ENCODE peak calls at places on chromosomes 7 and 10, in seven cellular contexts. C, O, N, E, L, Z and J are unnamed samples.
A peak's percentile ranks its signal among the peaks of the same experiment; 100 is the strongest.

GRCh38 chr7:46192191-46192590 is 271.1 kb upstream of the IGFBP3 start:
- DNase-seq in C (no peak), O (no peak), N (no peak), E (no peak), L (no peak), Z (no peak), J (no peak)

GRCh38 chr10:27713906-27714305 is 31.7 kb downstream of the MKX start:
- DNase-seq in C (no peak), O (no peak), N (no peak), E (no peak), L (no peak), Z (no peak), J (no peak)

GRCh38 chr7:130493275-130493868 is 1.5 kb downstream of the MEST start:
- DNase-seq in C (no peak), O (no peak), N (no peak), E (no peak), L (no peak), Z (peak; percentile 60), J (no peak)

GRCh38 chr10:66604195-66604594 is 321.6 kb upstream of the LRRTM3 start:
- DNase-seq in C (no peak), O (no peak), N (no peak), E (no peak), L (no peak), Z (peak; percentile 79), J (no peak)

GRCh38 chr10:125625586-125625985 is 57.4 kb downstream of the TEX36 start:
- DNase-seq in C (no peak), O (no peak), N (no peak), E (no peak), L (no peak), Z (no peak), J (no peak)

GRCh38 chr7:143285454-143285756 is 647 bp downstream of the TMEM139 start:
- DNase-seq in C (no peak), O (no peak), N (no peak), E (no peak), L (no peak), Z (no peak), J (no peak)

GRCh38 chr7:135617781-135618180 is 44.5 kb upstream of the STMP1 start:
- DNase-seq in C (no peak), O (no peak), N (no peak), E (no peak), L (no peak), Z (no peak), J (no peak)

GRCh38 chr10:77862595-77862994 is 64.0 kb downstream of the DLG5 start:
- DNase-seq in C (no peak), O (no peak), N (no peak), E (no peak), L (no peak), Z (no peak), J (no peak)

GRCh38 chr7:151591866-151592265 is 72.2 kb upstream of the RHEB start:
- DNase-seq in C (no peak), O (no peak), N (no peak), E (no peak), L (no peak), Z (no peak), J (no peak)

GRCh38 chr7:117083648-117084047 is 130.3 kb downstream of the ST7 start:
- DNase-seq in C (no peak), O (no peak), N (no peak), E (no peak), L (no peak), Z (no peak), J (no peak)

GRCh38 chr10:92009445-92009844 is 85.9 kb downstream of the BTAF1 start:
- DNase-seq in C (no peak), O (no peak), N (no peak), E (no peak), L (no peak), Z (no peak), J (no peak)

GRCh38 chr10:131207584-131208532 is 103.7 kb downstream of the TCERG1L start:
- DNase-seq in C (no peak), O (no peak), N (no peak), E (no peak), L (peak; percentile 21), Z (peak; percentile 22), J (no peak)

GRCh38 chr7:159067870-159068787 is 76.5 kb downstream of the VIPR2 start:
- DNase-seq in C (peak; percentile 79), O (peak; percentile 79), N (peak; percentile 9), E (no peak), L (no peak), Z (peak; percentile 24), J (peak; percentile 95)

GRCh38 chr7:69245646-69246045 is 352.6 kb upstream of the AUTS2 start:
- DNase-seq in C (no peak), O (no peak), N (no peak), E (no peak), L (no peak), Z (no peak), J (no peak)

GRCh38 chr7:92735707-92736106 is 100.7 kb downstream of the CDK6 start:
- DNase-seq in C (no peak), O (no peak), N (no peak), E (no peak), L (no peak), Z (no peak), J (no peak)

GRCh38 chr10:72077275-72077990 is 10.9 kb downstream of the SPOCK2 start:
- DNase-seq in C (no peak), O (no peak), N (no peak), E (no peak), L (no peak), Z (no peak), J (no peak)

GRCh38 chr10:54837479-54837878 is 36.4 kb upstream of the PCDH15 start:
- DNase-seq in C (no peak), O (no peak), N (no peak), E (no peak), L (no peak), Z (no peak), J (no peak)

GRCh38 chr10:99619090-99619800 is 994 bp downstream of the SLC25A28 start:
- DNase-seq in C (no peak), O (no peak), N (peak; percentile 17), E (no peak), L (no peak), Z (no peak), J (no peak)

GRCh38 chr7:1647961-1648631 is 22.0 kb upstream of the ELFN1 start:
- DNase-seq in C (peak; percentile 60), O (no peak), N (no peak), E (no peak), L (peak; percentile 40), Z (peak; percentile 72), J (peak; percentile 93)

GRCh38 chr7:42071372-42072261 is 165.4 kb downstream of the GLI3 start:
- DNase-seq in C (no peak), O (no peak), N (no peak), E (no peak), L (no peak), Z (no peak), J (no peak)

GRCh38 chr7:134948736-134949135 is 37.6 kb upstream of the AGBL3 start:
- DNase-seq in C (no peak), O (no peak), N (no peak), E (no peak), L (no peak), Z (no peak), J (no peak)

GRCh38 chr10:71314028-71314693 is 4.9 kb upstream of the SLC29A3 start:
- DNase-seq in C (peak; percentile 60), O (no peak), N (peak; percentile 44), E (peak; percentile 9), L (no peak), Z (peak; percentile 85), J (peak; percentile 81)

GRCh38 chr10:7513936-7514335 is 103.1 kb upstream of the SFMBT2 start:
- DNase-seq in C (no peak), O (no peak), N (no peak), E (no peak), L (no peak), Z (peak; percentile 75), J (no peak)

GRCh38 chr10:69869291-69869841 is 67.7 kb downstream of the COL13A1 start:
- DNase-seq in C (no peak), O (no peak), N (no peak), E (no peak), L (no peak), Z (no peak), J (no peak)
- H3K27ac ChIP-seq in C (no peak overlapping the region), O (no peak overlapping the region), N (no peak overlapping the region), E (no peak overlapping the region), L (no peak overlapping the region), Z (no peak overlapping the region), J (no peak overlapping the region)

GRCh38 chr7:36405409-36405803 is 15.7 kb downstream of the ANLN start:
- DNase-seq in C (no peak), O (no peak), N (no peak), E (no peak), L (no peak), Z (no peak), J (no peak)
- H3K27ac ChIP-seq in C (no peak overlapping the region), O (no peak overlapping the region), N (no peak overlapping the region), E (no peak overlapping the region), L (peak overlapping the region; percentile 87), Z (no peak overlapping the region), J (no peak overlapping the region)

GRCh38 chr7:155317114-155317434 is 19.4 kb downstream of the INSIG1 start:
- DNase-seq in C (no peak), O (no peak), N (no peak), E (no peak), L (no peak), Z (no peak), J (no peak)
- H3K27ac ChIP-seq in C (no peak overlapping the region), O (no peak overlapping the region), N (no peak overlapping the region), E (no peak overlapping the region), L (no peak overlapping the region), Z (no peak overlapping the region), J (no peak overlapping the region)

DNA sequence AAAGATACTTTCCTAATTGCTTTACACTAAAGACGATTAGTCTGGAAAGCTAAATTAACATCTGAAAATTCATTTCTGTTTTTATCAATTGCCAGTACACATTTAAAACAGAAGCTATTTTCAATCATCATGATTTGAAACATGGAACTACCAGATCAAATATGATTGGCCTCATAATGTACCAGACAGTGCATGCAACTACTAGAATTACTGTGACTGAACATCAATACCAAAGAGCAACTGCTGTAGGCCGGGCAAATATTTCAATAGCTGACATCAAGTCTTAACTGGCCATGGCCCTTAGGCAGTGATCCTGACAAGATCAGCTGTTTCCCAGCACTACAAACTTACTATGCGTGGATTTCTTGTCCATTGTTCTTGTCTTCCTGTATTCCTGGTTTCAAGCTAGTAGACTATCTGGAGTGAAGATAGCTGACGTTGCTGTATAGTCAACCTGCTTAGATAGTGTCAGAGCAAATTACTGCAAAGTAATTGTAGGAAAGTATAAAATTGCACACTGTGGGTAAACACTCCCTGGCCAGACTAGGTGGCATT is 21.7 kb upstream of the WNT16 start:
- DNase-seq in C (no peak), O (no peak), N (no peak), E (no peak), L (no peak), Z (no peak), J (no peak)
- H3K27ac ChIP-seq in C (no peak overlapping the region), O (no peak overlapping the region), N (no peak overlapping the region), E (no peak overlapping the region), L (no peak overlapping the region), Z (no peak overlapping the region), J (no peak overlapping the region)